ENCODE peak calls at places on chromosomes 5 and 9, in eight cellular contexts. M is natural killer cell; J is activated CD4-positive, alpha-beta T cell treated with anti-CD3 and anti-CD28 coated beads, Interleukin-2, amount 50 U/mL, for 48 hours; N is GM13976; A is M059J; D is EH; Z is HFF-Myc; G is NCI-H1694. P is an unnamed sample.

GRCh38 chr9:72132052-72132451 is 17.2 kb upstream of the GDA start:
- DNase-seq in G (no peak), N (no peak), A (peak; percentile 65), Z (no peak), J (no peak), M (no peak), D (no peak), P (no peak)

GRCh38 chr9:128892223-128892892 is 10.4 kb downstream of the LRRC8A start:
- DNase-seq in Z (peak; percentile 52), G (no peak), A (peak; percentile 93), N (no peak), J (no peak), M (peak; percentile 58), D (peak; percentile 93), P (no peak)

GRCh38 chr5:175922192-175922885 is 45.8 kb downstream of the THOC3 start:
- DNase-seq in N (no peak), J (no peak), Z (peak; percentile 97), M (no peak), A (peak; percentile 94), D (peak; percentile 100), G (no peak), P (no peak)

GRCh38 chr9:109012009-109012875 is 1.1 kb downstream of the CTNNAL1 start:
- DNase-seq in D (peak; percentile 98), Z (peak; percentile 83), N (peak; percentile 47), G (peak; percentile 7), J (peak; percentile 63), A (peak; percentile 99), M (peak; percentile 21), P (peak; percentile 74)

GRCh38 chr9:131097948-131098278 is 1.6 kb downstream of the AIF1L start:
- DNase-seq in A (no peak), G (no peak), J (no peak), N (no peak), D (no peak), Z (no peak), M (no peak), P (no peak)

GRCh38 chr5:55481293-55481900 is 53.4 kb downstream of the PLPP1 start:
- DNase-seq in J (no peak), N (no peak), G (no peak), M (no peak), A (no peak), Z (no peak), D (peak; percentile 48), P (no peak)

GRCh38 chr9:4982720-4983482 is 2.2 kb upstream of the JAK2 start:
- DNase-seq in G (no peak), N (no peak), M (no peak), J (no peak), D (no peak), A (no peak), Z (no peak), P (no peak)

GRCh38 chr9:112174223-112174964 is 703 bp downstream of the SUSD1 start:
- DNase-seq in J (peak; percentile 81), M (peak; percentile 84), D (peak; percentile 76), A (peak; percentile 82), N (peak; percentile 90), Z (peak; percentile 21), G (no peak), P (peak; percentile 80)

GRCh38 chr5:38259062-38259857 is 901 bp downstream of the EGFLAM start:
- DNase-seq in Z (no peak), G (no peak), J (no peak), A (no peak), N (no peak), M (no peak), D (no peak), P (no peak)

GRCh38 chr9:7143801-7144200 is 386.0 kb downstream of the KDM4C start:
- DNase-seq in A (no peak), N (no peak), G (no peak), J (no peak), D (no peak), Z (no peak), M (no peak), P (no peak)

GRCh38 chr9:7640205-7640604 is 159.4 kb downstream of the DMAC1 start:
- DNase-seq in G (no peak), D (no peak), M (no peak), Z (no peak), J (no peak), N (no peak), A (no peak), P (no peak)

GRCh38 chr9:86763795-86764194 is 183.5 kb downstream of the GAS1 start:
- DNase-seq in M (no peak), G (no peak), D (no peak), N (no peak), A (no peak), Z (no peak), J (no peak), P (peak; percentile 68)

GRCh38 chr5:28748446-28748845 is 1710.1 kb upstream of the CDH9 start:
- DNase-seq in M (no peak), D (no peak), Z (no peak), G (no peak), N (no peak), J (no peak), A (no peak), P (no peak)

GRCh38 chr5:151885138-151885908 is 39.3 kb downstream of the GLRA1 start:
- DNase-seq in N (no peak), M (no peak), G (no peak), Z (no peak), J (no peak), A (no peak), D (no peak), P (no peak)

GRCh38 chr9:114080773-114081440 is 2.8 kb upstream of the AMBP start:
- DNase-seq in M (no peak), N (no peak), A (no peak), G (no peak), D (no peak), J (no peak), Z (no peak), P (peak; percentile 15)

GRCh38 chr5:34686762-34687268 is 30.7 kb downstream of the RAI14 start:
- DNase-seq in Z (peak; percentile 80), N (no peak), G (no peak), M (no peak), D (peak; percentile 95), A (peak; percentile 99), J (no peak), P (no peak)

GRCh38 chr5:11801061-11801460 is 103.2 kb downstream of the CTNND2 start:
- DNase-seq in Z (no peak), A (peak; percentile 17), D (no peak), J (no peak), G (no peak), M (no peak), N (no peak), P (no peak)

GRCh38 chr9:31574006-31574750 is 810.3 kb upstream of the ACO1 start:
- DNase-seq in G (no peak), N (no peak), M (no peak), A (peak; percentile 69), J (no peak), Z (no peak), D (no peak), P (no peak)

GRCh38 chr9:78021692-78022091 is 9.9 kb downstream of the GNAQ start:
- DNase-seq in G (no peak), M (no peak), N (no peak), J (no peak), A (no peak), Z (no peak), D (no peak), P (no peak)